ENCODE peak calls at places on chromosomes 2 and 18, in seven cellular contexts. U is AG10803, X is astrocyte of the spinal cord, B is fibroblast of lung, L is body of pancreas, N is GM23338, A is AG04449. W is an unnamed sample.
A peak's percentile ranks its signal among the peaks of the same experiment; 100 is the strongest.

GRCh38 chr2:151363709-151364108 is 6.3 kb downstream of the TNFAIP6 start:
- DNase-seq in U (peak; percentile 50), X (no peak), B (peak; percentile 58), L (no peak), N (no peak), A (no peak), W (peak; percentile 91)

GRCh38 chr2:158459161-158460003 is 2.6 kb downstream of the PKP4 start:
- DNase-seq in U (no peak), X (peak; percentile 18), B (no peak), L (no peak), N (no peak), A (no peak), W (no peak)

GRCh38 chr2:163734401-163734800 is 1.4 kb downstream of the FIGN start:
- DNase-seq in U (no peak), X (no peak), B (peak; percentile 21), L (no peak), N (no peak), A (no peak), W (no peak)

GRCh38 chr18:21315741-21316187 is 73.7 kb downstream of the GREB1L start:
- DNase-seq in U (peak; percentile 67), X (no peak), B (no peak), L (no peak), N (peak; percentile 78), A (no peak), W (no peak)

GRCh38 chr2:14632133-14632936 is at the start of gene LRATD1:
- DNase-seq in U (peak; percentile 79), X (peak; percentile 86), B (peak; percentile 73), L (peak; percentile 93), N (peak; percentile 97), A (no peak), W (no peak)

GRCh38 chr18:12470382-12471090 is 62.8 kb downstream of the PRELID3A start:
- DNase-seq in U (no peak), X (no peak), B (no peak), L (no peak), N (no peak), A (no peak), W (no peak)

GRCh38 chr2:126227250-126227649 is 428.7 kb upstream of the GYPC start:
- DNase-seq in U (no peak), X (no peak), B (peak; percentile 16), L (no peak), N (peak; percentile 32), A (no peak), W (no peak)

GRCh38 chr2:121377676-121378075 is 92.7 kb upstream of the TFCP2L1 start:
- DNase-seq in U (peak; percentile 38), X (peak; percentile 34), B (no peak), L (no peak), N (no peak), A (no peak), W (no peak)

GRCh38 chr18:60663060-60663989 is 290.8 kb upstream of the MC4R start:
- DNase-seq in U (no peak), X (no peak), B (no peak), L (no peak), N (no peak), A (no peak), W (no peak)

GRCh38 chr18:427005-427404 is 73.5 kb downstream of the COLEC12 start:
- DNase-seq in U (peak; percentile 80), X (peak; percentile 70), B (no peak), L (no peak), N (no peak), A (no peak), W (no peak)

GRCh38 chr2:226583715-226584114 is 215.9 kb downstream of the IRS1 start:
- DNase-seq in U (peak; percentile 85), X (peak; percentile 91), B (peak; percentile 84), L (no peak), N (no peak), A (peak; percentile 58), W (no peak)

GRCh38 chr2:143629344-143629743 is 500.1 kb downstream of the ARHGAP15 start:
- DNase-seq in U (peak; percentile 58), X (peak; percentile 87), B (peak; percentile 73), L (no peak), N (no peak), A (peak; percentile 61), W (no peak)

GRCh38 chr2:48525269-48525943 is 4.5 kb upstream of the STON1 start:
- DNase-seq in U (peak; percentile 39), X (no peak), B (peak; percentile 53), L (no peak), N (no peak), A (no peak), W (no peak)

GRCh38 chr18:66640431-66640830 is 36.5 kb upstream of the CDH19 start:
- DNase-seq in U (no peak), X (no peak), B (no peak), L (no peak), N (no peak), A (no peak), W (no peak)

GRCh38 chr18:75156139-75156750 is 52.7 kb downstream of the PTGR3 start:
- DNase-seq in U (no peak), X (no peak), B (no peak), L (no peak), N (no peak), A (no peak), W (no peak)

GRCh38 chr2:128329607-128330006 is 10.9 kb upstream of the HS6ST1 start:
- DNase-seq in U (peak; percentile 94), X (no peak), B (no peak), L (no peak), N (no peak), A (peak; percentile 96), W (no peak)

GRCh38 chr2:70596739-70597138 is 43.1 kb upstream of the TGFA start:
- DNase-seq in U (peak; percentile 50), X (peak; percentile 31), B (peak; percentile 1), L (no peak), N (no peak), A (no peak), W (no peak)

GRCh38 chr2:127072380-127072779 is 34.6 kb downstream of the BIN1 start:
- DNase-seq in U (no peak), X (no peak), B (no peak), L (no peak), N (no peak), A (no peak), W (no peak)

DNA sequence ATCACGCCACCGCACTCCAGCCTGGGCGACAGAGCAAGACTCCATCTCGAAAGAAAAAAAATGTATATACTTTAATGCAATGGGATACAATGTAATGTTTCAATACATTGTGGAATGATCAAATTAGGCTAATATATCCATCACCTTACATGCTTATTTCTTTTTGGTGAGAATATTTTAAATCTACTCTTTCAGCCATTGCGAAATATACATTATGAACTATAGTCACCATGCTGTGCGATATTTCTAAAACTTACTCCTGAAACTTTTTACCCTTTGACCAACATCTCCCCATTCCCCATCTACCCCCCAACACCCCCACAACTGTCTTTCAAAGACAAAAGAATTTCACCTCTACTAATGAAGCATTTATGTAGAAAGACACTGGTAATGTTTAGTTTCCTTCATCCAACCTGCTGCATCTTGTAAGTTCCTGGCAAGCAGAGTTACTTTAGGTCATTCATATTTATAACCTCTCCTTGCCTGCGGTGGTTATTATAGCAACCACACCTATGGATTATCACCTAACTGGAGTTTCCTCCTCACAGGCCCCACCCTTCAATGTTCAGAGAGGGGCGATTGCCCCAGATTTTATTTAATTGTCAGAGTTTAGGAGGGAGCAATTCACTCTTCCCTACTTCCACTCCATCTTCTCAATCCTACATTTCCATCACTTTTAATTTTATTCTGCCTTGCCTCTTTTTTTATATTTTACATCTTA is 1.2 kb upstream of the ME2 start:
- DNase-seq in U (no peak), X (no peak), B (no peak), L (no peak), N (no peak), A (no peak), W (no peak)
- H3K4me3 ChIP-seq in U (peak overlapping the region; percentile 93), X (peak overlapping the region; percentile 94), B (peak overlapping the region; percentile 88), L (no peak overlapping the region), N (peak overlapping the region; percentile 91), A (peak overlapping the region; percentile 92), W (peak overlapping the region; percentile 86)

GRCh38 chr2:232339121-232340081 is 39.1 kb upstream of the ALPP start:
- DNase-seq in U (no peak), X (no peak), B (no peak), L (no peak), N (peak; percentile 76), A (no peak), W (no peak)
- TF ChIP-seq CTCF in U (no peak), X (peak; percentile 37), B (no peak), L (no peak), N (peak; percentile 79), A (no peak), W (no peak)

GRCh38 chr18:25815659-25816058 is 274.8 kb downstream of the SS18 start:
- DNase-seq in U (peak; percentile 56), X (peak; percentile 6), B (no peak), L (no peak), N (no peak), A (no peak), W (no peak)

GRCh38 chr18:25818505-25818904 is 271.9 kb downstream of the SS18 start:
- DNase-seq in U (no peak), X (no peak), B (no peak), L (no peak), N (no peak), A (no peak), W (no peak)

GRCh38 chr18:25817571-25818237 is 272.7 kb downstream of the SS18 start:
- DNase-seq in U (no peak), X (no peak), B (no peak), L (no peak), N (no peak), A (no peak), W (no peak)

GRCh38 chr18:25810736-25811135 is 279.7 kb downstream of the SS18 start:
- DNase-seq in U (no peak), X (no peak), B (no peak), L (no peak), N (no peak), A (no peak), W (no peak)

DNA sequence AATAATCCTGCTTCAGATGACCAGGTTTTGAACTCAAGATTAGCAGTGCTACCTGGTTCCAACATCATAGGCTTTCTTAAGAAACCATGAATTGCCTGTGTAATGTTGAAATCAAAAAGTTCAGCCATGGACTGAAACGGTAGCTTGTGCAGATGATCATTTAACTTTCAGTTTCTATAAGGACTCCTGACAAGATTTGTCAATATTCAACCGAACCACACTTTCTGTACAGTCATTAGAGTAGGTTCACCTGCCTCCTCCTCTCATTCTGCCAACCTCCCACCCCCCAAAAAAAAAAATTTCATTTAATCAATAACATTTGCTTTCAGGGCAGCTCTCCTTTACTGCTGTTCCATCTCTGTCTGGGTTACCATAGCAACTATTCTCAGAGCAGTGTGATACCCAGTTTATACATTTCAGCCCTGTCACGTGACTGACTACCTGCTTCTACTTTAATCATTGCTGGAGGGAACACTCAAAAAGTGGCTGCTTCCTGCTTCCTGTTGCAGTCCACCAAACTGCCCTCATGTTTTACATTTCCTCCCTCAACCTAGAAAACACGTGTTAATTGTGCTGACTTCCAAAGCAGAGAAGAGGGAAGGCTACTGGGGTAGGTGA is 275.5 kb downstream of the SS18 start:
- DNase-seq in U (no peak), X (no peak), B (no peak), L (no peak), N (no peak), A (no peak), W (peak; percentile 40)
- H3K4me3 ChIP-seq in U (no peak overlapping the region), X (no peak overlapping the region), B (no peak overlapping the region), L (no peak overlapping the region), N (no peak overlapping the region), A (no peak overlapping the region), W (no peak overlapping the region)

DNA sequence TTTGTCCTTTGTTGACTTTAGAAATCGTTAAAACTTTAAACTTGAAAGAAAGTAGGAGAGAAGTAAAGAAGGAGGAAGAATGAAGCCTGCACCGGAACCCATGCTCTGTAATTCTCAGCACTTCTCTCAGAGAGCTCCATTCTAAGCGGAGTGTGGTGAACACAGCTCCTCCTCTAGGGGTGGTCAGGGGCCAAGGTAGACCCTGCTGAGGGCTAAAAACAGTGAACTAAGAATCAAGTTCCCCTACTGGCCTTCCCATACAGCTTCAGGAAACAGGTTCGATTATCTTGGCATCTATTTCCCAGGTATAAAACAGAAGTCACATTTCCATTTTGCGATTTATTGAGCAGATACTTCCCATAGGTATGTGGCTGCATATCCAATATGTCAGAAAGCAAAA is 92.7 kb upstream of the ASAP2 start:
- DNase-seq in U (no peak), X (no peak), B (no peak), L (no peak), N (peak; percentile 51), A (no peak), W (no peak)
- TF ChIP-seq CTCF in U (no peak), X (no peak), B (no peak), L (no peak), N (no peak), A (no peak), W (no peak)

W was measured in GM12865.